ENCODE peak calls at places on chromosomes 3 and 15, in seven cellular contexts. G, O, L, N, J, A and B are unnamed samples.

GRCh38 chr15:88810449-88810848 is 7.2 kb downstream of the ACAN start:
- DNase-seq in L (no peak), A (no peak), O (no peak), G (no peak), J (no peak), N (no peak), B (no peak)

GRCh38 chr3:173986861-173987410 is 589.4 kb downstream of the NLGN1 start:
- DNase-seq in O (no peak), A (no peak), J (no peak), N (no peak), G (no peak), L (no peak), B (no peak)

GRCh38 chr3:38153986-38154608 is 11.2 kb upstream of the OXSR1 start:
- DNase-seq in A (no peak), J (no peak), N (no peak), L (no peak), G (no peak), O (peak), B (no peak)

GRCh38 chr3:151282921-151283320 is 4.6 kb upstream of the P2RY14 start:
- DNase-seq in J (peak), L (no peak), O (no peak), A (peak), G (peak), N (peak), B (no peak)

GRCh38 chr15:93135997-93136397 is 47.0 kb upstream of the RGMA start:
- DNase-seq in G (no peak), J (no peak), L (no peak), O (no peak), A (no peak), N (no peak), B (no peak)

GRCh38 chr3:126052196-126053058 is 31.5 kb downstream of the SLC41A3 start:
- DNase-seq in J (no peak), L (no peak), N (no peak), O (peak), A (no peak), G (peak), B (no peak)

GRCh38 chr3:119510690-119511089 is 12.3 kb downstream of the TIMMDC1 start:
- DNase-seq in A (no peak), O (no peak), N (no peak), G (no peak), L (no peak), J (no peak), B (no peak)

GRCh38 chr3:194367992-194368841 is 1.3 kb downstream of the LRRC15 start:
- DNase-seq in L (no peak), O (no peak), G (no peak), A (no peak), N (no peak), J (no peak), B (no peak)

GRCh38 chr3:37491343-37491742 is 317.0 kb upstream of the LRRFIP2 start:
- DNase-seq in A (no peak), G (no peak), J (no peak), O (no peak), N (no peak), L (peak), B (no peak)

GRCh38 chr3:154314152-154314551 is 10.1 kb downstream of the DHX36 start:
- DNase-seq in L (no peak), A (no peak), O (no peak), J (no peak), G (no peak), N (no peak), B (no peak)

GRCh38 chr15:78715930-78716329 is 74.9 kb upstream of the CHRNB4 start:
- DNase-seq in G (no peak), N (no peak), L (no peak), O (peak), J (no peak), A (no peak), B (no peak)

GRCh38 chr3:136547293-136547692 is 204.9 kb downstream of the STAG1 start:
- DNase-seq in J (no peak), L (no peak), O (no peak), G (no peak), A (no peak), N (no peak), B (no peak)

GRCh38 chr15:95972136-95972553 is 358.4 kb upstream of the NR2F2 start:
- DNase-seq in A (peak), J (no peak), N (no peak), L (no peak), G (no peak), O (no peak), B (no peak)

GRCh38 chr3:134020135-134020680 is 9.5 kb downstream of the SLCO2A1 start:
- DNase-seq in L (no peak), A (no peak), N (no peak), O (no peak), G (no peak), J (no peak), B (no peak)

GRCh38 chr3:166663194-166663593 is 716.9 kb downstream of the ZBBX start:
- DNase-seq in N (no peak), L (no peak), A (no peak), J (no peak), O (no peak), G (no peak), B (no peak)

GRCh38 chr3:126284258-126284904 is 72.8 kb downstream of the KLF15 start:
- DNase-seq in J (no peak), O (peak), G (no peak), A (no peak), L (no peak), N (no peak), B (no peak)

GRCh38 chr3:178822722-178823121 is 248.9 kb downstream of the ZMAT3 start:
- DNase-seq in J (no peak), G (no peak), O (no peak), L (no peak), N (no peak), A (no peak), B (no peak)

GRCh38 chr3:164408356-164408755 is 669.9 kb downstream of the SI start:
- DNase-seq in G (no peak), A (no peak), J (no peak), N (no peak), O (no peak), L (no peak), B (no peak)

GRCh38 chr3:141050576-141050912 is 603 bp upstream of the SPSB4 start:
- DNase-seq in O (no peak), L (no peak), N (no peak), G (no peak), J (no peak), A (no peak), B (no peak)

GRCh38 chr3:124492824-124493223 is 237.4 kb upstream of the UMPS start:
- DNase-seq in L (peak), J (no peak), A (peak), G (peak), N (no peak), O (no peak), B (peak)

GRCh38 chr3:113736548-113737089 is 9.4 kb downstream of the NAA50 start:
- DNase-seq in N (peak), A (peak), O (no peak), G (peak), L (no peak), J (no peak), B (no peak)

GRCh38 chr3:184523825-184524615 is 37.6 kb upstream of the EPHB3 start:
- DNase-seq in O (no peak), A (no peak), J (no peak), N (peak), G (no peak), L (no peak), B (no peak)

GRCh38 chr3:196292281-196292923 is 4.9 kb upstream of the PCYT1A start:
- DNase-seq in O (no peak), L (no peak), G (peak), J (no peak), A (no peak), N (no peak), B (no peak)

GRCh38 chr3:43999920-44000319 is 241.8 kb upstream of the TOPAZ1 start:
- DNase-seq in L (no peak), N (no peak), A (no peak), O (no peak), J (no peak), G (no peak), B (no peak)

GRCh38 chr15:78457101-78457500 is 19.1 kb downstream of the IREB2 start:
- DNase-seq in O (no peak), N (no peak), G (no peak), L (no peak), A (peak), J (no peak), B (peak)

GRCh38 chr3:55817177-55817576 is 330.1 kb upstream of the WNT5A start:
- DNase-seq in O (no peak), N (no peak), A (no peak), J (no peak), G (no peak), L (no peak), B (no peak)

GRCh38 chr3:8768364-8769087 is 887 bp downstream of the OXTR start:
- DNase-seq in A (no peak), O (no peak), J (no peak), N (no peak), G (peak), L (no peak), B (no peak)

GRCh38 chr15:89421219-89421618 is 75.2 kb downstream of the RHCG start:
- DNase-seq in G (no peak), N (no peak), L (no peak), J (no peak), O (no peak), A (no peak), B (no peak)

GRCh38 chr3:150605998-150606641 is 3.0 kb downstream of the SELENOT start:
- DNase-seq in J (no peak), N (no peak), G (no peak), O (no peak), L (no peak), A (peak), B (no peak)

GRCh38 chr3:123818324-123818920 is 65.7 kb downstream of the MYLK start:
- DNase-seq in N (no peak), O (no peak), L (no peak), G (no peak), J (no peak), A (no peak), B (no peak)

GRCh38 chr15:79339588-79340314 is 28.8 kb downstream of the TMED3 start:
- DNase-seq in A (peak), J (peak), L (no peak), N (no peak), O (no peak), G (peak), B (no peak)

GRCh38 chr3:34889641-34890040 is 749.7 kb upstream of the ARPP21 start:
- DNase-seq in O (no peak), L (no peak), G (no peak), N (no peak), A (no peak), J (no peak), B (no peak)

GRCh38 chr15:31587583-31587982 is 260.9 kb downstream of the KLF13 start:
- DNase-seq in G (no peak), O (no peak), J (no peak), A (no peak), L (no peak), N (no peak), B (no peak)

GRCh38 chr3:58963928-58964497 is 85.8 kb downstream of the CFAP20DC start:
- DNase-seq in N (no peak), J (no peak), G (no peak), L (no peak), A (no peak), O (no peak), B (no peak)

GRCh38 chr3:100776736-100777135 is 67.4 kb downstream of the TFG start:
- DNase-seq in J (no peak), O (no peak), L (no peak), A (no peak), G (no peak), N (no peak), B (no peak)